ENCODE peak calls at places on chromosomes 12 and 14, in five cellular contexts. J is fibroblast of lung, W is uterus, U is IMR-90, N is endothelial cell of umbilical vein. M is an unnamed sample.
A peak's percentile ranks its signal among the peaks of the same experiment; 100 is the strongest.

GRCh38 chr12:34402228-34402898 is 380.1 kb downstream of the ALG10 start:
- DNase-seq in W (peak; percentile 8), J (no peak), N (no peak), U (no peak), M (peak; percentile 71)

GRCh38 chr14:90660865-90661570 is 155.2 kb downstream of the TTC7B start:
- DNase-seq in N (no peak), J (no peak), U (no peak), W (no peak), M (no peak)

GRCh38 chr12:59115526-59115925 is 195.2 kb upstream of the LRIG3 start:
- DNase-seq in J (peak; percentile 28), U (peak; percentile 52), N (peak; percentile 57), W (no peak), M (no peak)

GRCh38 chr14:92122351-92122677 is 545 bp downstream of the CPSF2 start:
- DNase-seq in U (peak; percentile 20), W (no peak), J (peak; percentile 41), N (peak; percentile 65), M (no peak)

GRCh38 chr12:130331146-130331545 is 6.5 kb upstream of the PIWIL1 start:
- DNase-seq in J (no peak), U (no peak), W (no peak), N (no peak), M (no peak)

GRCh38 chr12:130768120-130768519 is 52.0 kb upstream of the RIMBP2 start:
- DNase-seq in U (no peak), J (no peak), W (no peak), N (no peak), M (no peak)

GRCh38 chr12:3771853-3772252 is 18.9 kb upstream of the CRACR2A start:
- DNase-seq in W (no peak), N (no peak), U (no peak), J (no peak), M (no peak)

GRCh38 chr12:108721824-108722223 is 9.5 kb downstream of the CORO1C start:
- DNase-seq in W (no peak), J (no peak), N (no peak), U (no peak), M (no peak)

GRCh38 chr12:71731439-71732356 is 23.0 kb upstream of the RAB21 start:
- DNase-seq in J (peak; percentile 15), U (peak; percentile 80), W (no peak), N (no peak), M (no peak)

GRCh38 chr14:68363841-68364711 is 428.8 kb downstream of the ZFP36L1 start:
- DNase-seq in J (peak; percentile 43), U (peak; percentile 62), N (peak; percentile 56), W (peak; percentile 35), M (peak; percentile 80)

GRCh38 chr12:6435941-6436715 is 8.6 kb upstream of the CD27 start:
- DNase-seq in U (no peak), N (no peak), W (no peak), J (no peak), M (no peak)

GRCh38 chr12:30884804-30885203 is 41.7 kb upstream of the TSPAN11 start:
- DNase-seq in W (no peak), N (no peak), J (no peak), U (no peak), M (no peak)

GRCh38 chr12:119406322-119406721 is 71.8 kb downstream of the CCDC60 start:
- DNase-seq in J (no peak), N (no peak), W (no peak), U (no peak), M (no peak)
- H3K27ac ChIP-seq in J (no peak overlapping the region), N (no peak overlapping the region), W (no peak overlapping the region), U (no peak overlapping the region), M (no peak overlapping the region)

GRCh38 chr14:60506010-60506409 is 2.9 kb upstream of the SIX6 start:
- DNase-seq in U (no peak), N (no peak), W (no peak), J (no peak), M (no peak)
- H3K4me3 ChIP-seq in U (no peak overlapping the region), N (no peak overlapping the region), W (no peak overlapping the region), J (no peak overlapping the region), M (no peak overlapping the region)

GRCh38 chr12:84619053-84619452 is 293.5 kb downstream of the SLC6A15 start:
- DNase-seq in N (no peak), W (no peak), J (peak; percentile 22), U (no peak), M (no peak)
- TF ChIP-seq CTCF in N (no peak), W (no peak), J (no peak), U (peak; percentile 27), M (no peak)

GRCh38 chr12:64253356-64253755 is 31.3 kb upstream of the KICS2 start:
- DNase-seq in J (no peak), U (no peak), N (no peak), W (no peak), M (no peak)
- H3K27ac ChIP-seq in J (no peak overlapping the region), U (no peak overlapping the region), N (no peak overlapping the region), W (peak overlapping the region; percentile 30), M (no peak overlapping the region)

DNA sequence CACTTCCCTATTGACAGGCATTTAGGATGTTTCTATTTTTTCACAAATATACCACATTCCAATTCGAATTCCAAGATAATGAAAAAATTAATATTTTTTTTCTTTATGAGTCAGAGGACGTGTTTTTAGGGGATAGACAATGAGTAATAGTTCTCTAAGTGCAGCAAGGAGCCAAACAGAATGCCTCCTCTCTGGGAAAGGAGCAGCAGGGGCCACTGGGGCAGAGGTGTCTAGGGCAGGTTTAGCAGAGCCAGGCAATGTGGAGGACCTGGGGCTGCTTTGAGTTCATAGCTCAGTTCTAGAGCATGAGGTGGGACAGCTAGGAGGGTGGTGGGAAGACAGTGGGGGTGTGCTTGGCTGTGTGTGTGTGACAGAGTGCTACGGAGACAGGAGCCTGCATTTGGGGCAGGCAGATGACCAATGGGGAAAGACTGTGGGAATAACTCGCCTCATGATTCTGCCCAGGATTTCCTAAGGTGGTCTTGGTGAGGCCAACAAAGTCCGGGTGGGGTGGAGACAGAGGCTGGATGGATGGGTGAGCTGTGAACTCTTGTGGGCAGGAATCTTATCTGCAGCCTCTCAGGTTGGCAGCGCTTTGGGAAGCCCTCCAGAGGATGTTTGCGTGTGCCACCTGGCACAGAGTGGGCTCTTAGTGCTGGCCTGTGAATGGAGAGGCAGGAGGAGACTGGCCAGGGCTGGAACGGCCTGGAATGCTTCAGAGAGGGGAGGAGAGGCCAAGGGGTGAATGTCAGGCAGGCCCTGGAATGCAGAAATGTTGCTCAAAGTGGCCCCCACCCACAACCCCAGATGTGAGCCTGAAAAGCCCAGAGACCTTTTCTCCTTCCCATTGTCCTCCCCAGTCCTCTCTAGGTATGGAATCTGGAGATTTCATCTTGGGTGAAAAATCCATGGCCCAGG is 2.4 kb upstream of the KRT7 start:
- DNase-seq in J (peak; percentile 72), U (peak; percentile 68), N (peak; percentile 84), W (no peak), M (no peak)
- H3K4me3 ChIP-seq in J (no peak overlapping the region), U (no peak overlapping the region), N (no peak overlapping the region), W (no peak overlapping the region), M (no peak overlapping the region)

DNA sequence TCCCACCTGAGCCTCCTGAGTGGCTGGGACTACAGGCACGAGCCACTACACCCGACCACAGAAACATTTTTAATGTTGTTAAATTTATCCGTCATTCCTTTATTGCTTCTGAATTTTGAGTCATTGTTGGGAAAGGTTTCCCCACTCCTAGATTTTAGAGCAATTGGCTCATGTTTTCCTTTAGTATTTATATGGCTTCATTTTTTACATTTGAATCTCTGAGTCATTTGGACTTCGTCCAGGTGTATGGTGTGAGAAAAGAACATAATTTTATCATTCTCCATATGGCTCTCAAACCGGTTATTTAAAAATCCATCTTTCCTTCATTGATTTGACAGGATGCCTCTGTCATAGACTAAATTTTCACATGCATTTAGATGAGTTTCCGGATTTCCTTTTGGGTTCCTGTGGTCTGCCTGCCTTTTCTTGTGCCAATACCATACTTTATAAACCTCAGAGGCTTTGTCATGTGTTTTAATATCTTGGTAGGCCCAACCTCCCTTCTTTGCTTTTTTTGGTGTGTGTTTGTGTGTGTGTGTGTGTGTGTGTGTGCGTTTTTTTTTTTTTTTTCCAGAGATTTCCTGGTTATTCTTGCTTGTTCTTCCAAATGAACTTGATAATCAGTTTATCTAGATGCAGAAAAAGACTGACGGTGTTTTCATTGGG is 30.9 kb downstream of the LRTM2 start:
- DNase-seq in N (peak; percentile 22), U (peak; percentile 56), J (peak; percentile 73), W (no peak), M (no peak)
- TF ChIP-seq CTCF in N (no peak), U (no peak), J (no peak), W (no peak), M (no peak)